ENCODE peak calls at places on chromosomes 5 and 9, in nine cellular contexts. U is heart left ventricle; Z is GM20000; W is esophagus squamous epithelium; C is omental fat pad; J is thyroid gland; F is lower lobe of right lung; V is CD8-positive, alpha-beta T cell; L is mesothelial cell of epicardium. D is an unnamed sample.

GRCh38 chr5:159552751-159553150 is 222.5 kb upstream of the IL12B start:
- DNase-seq in U (no peak), Z (no peak), W (no peak), C (no peak), J (no peak), F (no peak), V (no peak), L (no peak), D (no peak)

GRCh38 chr5:76583163-76584047 is 39.8 kb downstream of the F2RL2 start:
- DNase-seq in U (no peak), Z (no peak), W (no peak), C (no peak), J (no peak), F (no peak), V (no peak), L (no peak), D (no peak)

GRCh38 chr9:114276908-114277821 is 45.7 kb upstream of the ORM1 start:
- DNase-seq in U (peak), Z (no peak), W (no peak), C (peak), J (no peak), F (peak), V (no peak), L (no peak), D (no peak)

GRCh38 chr5:140946578-140946977 is 19.7 kb upstream of the PCDHAC2 start:
- DNase-seq in U (no peak), Z (no peak), W (no peak), C (no peak), J (no peak), F (no peak), V (no peak), L (no peak), D (no peak)

GRCh38 chr9:20941177-20941690 is 90.2 kb downstream of the HACD4 start:
- DNase-seq in U (peak), Z (peak), W (no peak), C (no peak), J (peak), F (peak), V (peak), L (peak), D (peak)

GRCh38 chr9:130693101-130693425 is 517 bp upstream of the EXOSC2 start:
- DNase-seq in U (no peak), Z (no peak), W (no peak), C (no peak), J (no peak), F (no peak), V (no peak), L (no peak), D (no peak)

GRCh38 chr9:136799079-136799853 is 3.1 kb downstream of the CCDC183 start:
- DNase-seq in U (no peak), Z (no peak), W (no peak), C (no peak), J (peak), F (peak), V (no peak), L (no peak), D (no peak)

GRCh38 chr9:92315456-92315855 is 9.7 kb downstream of the NOL8 start:
- DNase-seq in U (no peak), Z (no peak), W (no peak), C (no peak), J (no peak), F (no peak), V (no peak), L (no peak), D (no peak)

GRCh38 chr9:69178583-69179011 is 4.5 kb downstream of the TJP2 start:
- DNase-seq in U (no peak), Z (no peak), W (no peak), C (no peak), J (no peak), F (no peak), V (no peak), L (no peak), D (no peak)

GRCh38 chr9:93346240-93347112 is 105.0 kb upstream of the FAM120A start:
- DNase-seq in U (no peak), Z (no peak), W (no peak), C (no peak), J (no peak), F (no peak), V (no peak), L (peak), D (no peak)

GRCh38 chr5:82549263-82549662 is 271.1 kb upstream of the RPS23 start:
- DNase-seq in U (no peak), Z (no peak), W (no peak), C (no peak), J (no peak), F (no peak), V (no peak), L (no peak), D (no peak)

GRCh38 chr5:124748687-124749594 is 2.5 kb upstream of the ZNF608 start:
- DNase-seq in U (peak), Z (peak), W (peak), C (no peak), J (peak), F (peak), V (no peak), L (peak), D (no peak)

GRCh38 chr9:125600194-125600593 is 106.8 kb downstream of the MAPKAP1 start:
- DNase-seq in U (no peak), Z (no peak), W (no peak), C (no peak), J (no peak), F (no peak), V (no peak), L (no peak), D (no peak)

GRCh38 chr9:136645343-136645902 is 17.3 kb upstream of the EGFL7 start:
- DNase-seq in U (no peak), Z (no peak), W (no peak), C (no peak), J (no peak), F (peak), V (no peak), L (no peak), D (no peak)

GRCh38 chr5:39148983-39149534 is 70.3 kb downstream of the FYB1 start:
- DNase-seq in U (no peak), Z (no peak), W (no peak), C (no peak), J (no peak), F (no peak), V (no peak), L (no peak), D (no peak)
- TF ChIP-seq CTCF in U (peak), Z (no peak), W (no peak), C (no peak), J (peak), F (no peak), V (peak), L (peak), D (peak)

GRCh38 chr5:20537911-20538310 is 549.9 kb upstream of the CDH18 start:
- DNase-seq in U (no peak), Z (no peak), W (no peak), C (no peak), J (no peak), F (no peak), V (no peak), L (no peak), D (no peak)
- TF ChIP-seq CTCF in U (no peak), Z (no peak), W (no peak), C (no peak), J (no peak), F (no peak), V (no peak), L (no peak), D (no peak)

GRCh38 chr5:64229163-64229774 is 63.6 kb downstream of the RNF180 start:
- DNase-seq in U (no peak), Z (peak), W (no peak), C (no peak), J (no peak), F (no peak), V (no peak), L (no peak), D (no peak)
- TF ChIP-seq CTCF in U (peak), Z (peak), W (peak), C (no peak), J (no peak), F (peak), V (peak), L (peak), D (peak)

GRCh38 chr5:128081111-128081865 is 2.3 kb upstream of the SLC12A2 start:
- DNase-seq in U (no peak), Z (no peak), W (no peak), C (no peak), J (no peak), F (no peak), V (no peak), L (no peak), D (no peak)
- TF ChIP-seq CTCF in U (no peak), Z (no peak), W (peak), C (no peak), J (no peak), F (no peak), V (no peak), L (peak), D (no peak)

DNA sequence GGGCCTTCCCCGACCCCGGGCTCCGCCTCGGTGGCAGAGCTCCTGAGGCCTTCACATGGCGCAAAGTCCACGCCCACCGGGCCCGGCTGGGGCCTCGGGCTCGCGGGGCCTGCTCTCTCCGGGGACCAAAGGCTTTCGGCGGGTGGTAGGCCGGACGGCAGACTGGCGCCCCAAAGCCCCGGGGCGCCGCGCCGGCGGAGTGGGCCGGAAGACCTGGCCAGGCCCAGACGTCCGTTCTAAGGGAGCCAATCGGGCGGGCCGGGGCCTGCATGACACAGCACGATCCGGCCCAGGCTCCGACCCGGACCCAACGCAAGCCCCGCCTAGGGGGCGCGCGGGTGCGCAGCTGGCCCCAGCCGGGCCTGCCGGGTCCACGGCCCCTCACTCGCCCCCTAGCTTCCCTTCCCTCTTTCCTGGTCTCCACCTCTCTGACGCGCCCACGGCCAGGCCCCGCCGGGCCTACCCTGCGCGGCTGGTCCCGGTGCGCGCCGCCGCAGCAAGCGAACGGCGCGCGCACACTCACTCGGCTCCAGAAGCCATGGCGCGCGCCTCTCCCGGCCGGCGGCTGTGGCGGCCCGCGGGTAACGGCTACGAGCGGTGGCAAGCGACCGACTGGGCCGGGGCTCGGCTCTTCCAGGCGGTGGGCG is 488 bp downstream of the VCP start:
- DNase-seq in U (peak), Z (peak), W (peak), C (peak), J (peak), F (peak), V (peak), L (peak), D (peak)
- TF ChIP-seq CTCF in U (peak), Z (peak), W (peak), C (no peak), J (no peak), F (peak), V (peak), L (peak), D (peak)